ENCODE peak calls at places on chromosomes 12 and 14, in ten cellular contexts. One of them, this sample, is unnamed. For H3K4me1, the result is how much of the 10 kb centered on the place peaks cover.

GRCh38 chr14:67485501-67486095 is 2.9 kb downstream of the TMEM229B start:
- DNase-seq in fibroblast of lung: peak
- DNase-seq in ovary: no peak
- DNase-seq in cardiac muscle cell: peak
- DNase-seq in breast epithelium: no peak
- DNase-seq in Karpas-422: no peak
- DNase-seq in body of pancreas: no peak
- DNase-seq in esophagus squamous epithelium: no peak
- DNase-seq in sigmoid colon: no peak
- DNase-seq in right atrium auricular region: no peak
- DNase-seq in this sample: no peak

GRCh38 chr14:69619007-69619406 is 7.6 kb downstream of the SUSD6 start:
- DNase-seq in fibroblast of lung: peak
- DNase-seq in ovary: no peak
- DNase-seq in cardiac muscle cell: no peak
- DNase-seq in breast epithelium: no peak
- DNase-seq in Karpas-422: no peak
- DNase-seq in body of pancreas: no peak
- DNase-seq in esophagus squamous epithelium: no peak
- DNase-seq in sigmoid colon: no peak
- DNase-seq in right atrium auricular region: no peak
- DNase-seq in this sample: no peak

GRCh38 chr12:57524814-57525614 is 2.4 kb downstream of the MBD6 start:
- DNase-seq in fibroblast of lung: no peak
- DNase-seq in ovary: no peak
- DNase-seq in cardiac muscle cell: no peak
- DNase-seq in breast epithelium: no peak
- DNase-seq in Karpas-422: no peak
- DNase-seq in body of pancreas: no peak
- DNase-seq in esophagus squamous epithelium: no peak
- DNase-seq in sigmoid colon: no peak
- DNase-seq in right atrium auricular region: no peak
- DNase-seq in this sample: no peak

GRCh38 chr12:52380271-52380694 is 5.2 kb downstream of the KRT84 start:
- DNase-seq in fibroblast of lung: no peak
- DNase-seq in ovary: no peak
- DNase-seq in cardiac muscle cell: peak
- DNase-seq in breast epithelium: peak
- DNase-seq in Karpas-422: peak
- DNase-seq in body of pancreas: peak
- DNase-seq in esophagus squamous epithelium: no peak
- DNase-seq in sigmoid colon: no peak
- DNase-seq in right atrium auricular region: no peak
- DNase-seq in this sample: no peak

GRCh38 chr14:104732355-104732804 is 8.4 kb downstream of the ADSS1 start:
- DNase-seq in fibroblast of lung: no peak
- DNase-seq in ovary: no peak
- DNase-seq in cardiac muscle cell: no peak
- DNase-seq in breast epithelium: no peak
- DNase-seq in Karpas-422: no peak
- DNase-seq in body of pancreas: peak
- DNase-seq in esophagus squamous epithelium: no peak
- DNase-seq in sigmoid colon: no peak
- DNase-seq in right atrium auricular region: peak
- DNase-seq in this sample: peak

GRCh38 chr12:12563529-12563928 is 866 bp upstream of the DUSP16 start:
- DNase-seq in fibroblast of lung: peak
- DNase-seq in ovary: no peak
- DNase-seq in cardiac muscle cell: peak
- DNase-seq in breast epithelium: no peak
- DNase-seq in Karpas-422: no peak
- DNase-seq in body of pancreas: no peak
- DNase-seq in esophagus squamous epithelium: no peak
- DNase-seq in sigmoid colon: no peak
- DNase-seq in right atrium auricular region: no peak
- DNase-seq in this sample: no peak

GRCh38 chr12:126789963-126790362 is 1477.0 kb upstream of the TMEM132C start:
- DNase-seq in fibroblast of lung: no peak
- DNase-seq in ovary: no peak
- DNase-seq in cardiac muscle cell: no peak
- DNase-seq in breast epithelium: no peak
- DNase-seq in Karpas-422: no peak
- DNase-seq in body of pancreas: no peak
- DNase-seq in esophagus squamous epithelium: no peak
- DNase-seq in sigmoid colon: no peak
- DNase-seq in right atrium auricular region: no peak
- DNase-seq in this sample: no peak

GRCh38 chr14:67166450-67166853 is 22.8 kb upstream of the GARIN2 start:
- DNase-seq in fibroblast of lung: peak
- DNase-seq in ovary: peak
- DNase-seq in cardiac muscle cell: peak
- DNase-seq in breast epithelium: no peak
- DNase-seq in Karpas-422: peak
- DNase-seq in body of pancreas: peak
- DNase-seq in esophagus squamous epithelium: no peak
- DNase-seq in sigmoid colon: no peak
- DNase-seq in right atrium auricular region: no peak
- DNase-seq in this sample: no peak

GRCh38 chr12:6635375-6635855 is 344 bp downstream of the LPAR5 start:
- DNase-seq in fibroblast of lung: no peak
- DNase-seq in ovary: no peak
- DNase-seq in cardiac muscle cell: no peak
- DNase-seq in breast epithelium: no peak
- DNase-seq in Karpas-422: peak
- DNase-seq in body of pancreas: no peak
- DNase-seq in esophagus squamous epithelium: no peak
- DNase-seq in sigmoid colon: no peak
- DNase-seq in right atrium auricular region: no peak
- DNase-seq in this sample: no peak

GRCh38 chr12:6639151-6639773 is 3.5 kb upstream of the LPAR5 start:
- DNase-seq in fibroblast of lung: no peak
- DNase-seq in ovary: no peak
- DNase-seq in cardiac muscle cell: no peak
- DNase-seq in breast epithelium: no peak
- DNase-seq in Karpas-422: no peak
- DNase-seq in body of pancreas: no peak
- DNase-seq in esophagus squamous epithelium: no peak
- DNase-seq in sigmoid colon: no peak
- DNase-seq in right atrium auricular region: no peak
- DNase-seq in this sample: no peak

GRCh38 chr12:6638305-6638704 is 2.5 kb upstream of the LPAR5 start:
- DNase-seq in fibroblast of lung: no peak
- DNase-seq in ovary: no peak
- DNase-seq in cardiac muscle cell: no peak
- DNase-seq in breast epithelium: no peak
- DNase-seq in Karpas-422: no peak
- DNase-seq in body of pancreas: no peak
- DNase-seq in esophagus squamous epithelium: no peak
- DNase-seq in sigmoid colon: no peak
- DNase-seq in right atrium auricular region: no peak
- DNase-seq in this sample: peak

GRCh38 chr12:6632026-6632978 is 3.5 kb downstream of the LPAR5 start:
- DNase-seq in fibroblast of lung: no peak
- DNase-seq in ovary: no peak
- DNase-seq in cardiac muscle cell: no peak
- DNase-seq in breast epithelium: no peak
- DNase-seq in Karpas-422: peak
- DNase-seq in body of pancreas: no peak
- DNase-seq in esophagus squamous epithelium: no peak
- DNase-seq in sigmoid colon: no peak
- DNase-seq in right atrium auricular region: no peak
- DNase-seq in this sample: no peak

DNA sequence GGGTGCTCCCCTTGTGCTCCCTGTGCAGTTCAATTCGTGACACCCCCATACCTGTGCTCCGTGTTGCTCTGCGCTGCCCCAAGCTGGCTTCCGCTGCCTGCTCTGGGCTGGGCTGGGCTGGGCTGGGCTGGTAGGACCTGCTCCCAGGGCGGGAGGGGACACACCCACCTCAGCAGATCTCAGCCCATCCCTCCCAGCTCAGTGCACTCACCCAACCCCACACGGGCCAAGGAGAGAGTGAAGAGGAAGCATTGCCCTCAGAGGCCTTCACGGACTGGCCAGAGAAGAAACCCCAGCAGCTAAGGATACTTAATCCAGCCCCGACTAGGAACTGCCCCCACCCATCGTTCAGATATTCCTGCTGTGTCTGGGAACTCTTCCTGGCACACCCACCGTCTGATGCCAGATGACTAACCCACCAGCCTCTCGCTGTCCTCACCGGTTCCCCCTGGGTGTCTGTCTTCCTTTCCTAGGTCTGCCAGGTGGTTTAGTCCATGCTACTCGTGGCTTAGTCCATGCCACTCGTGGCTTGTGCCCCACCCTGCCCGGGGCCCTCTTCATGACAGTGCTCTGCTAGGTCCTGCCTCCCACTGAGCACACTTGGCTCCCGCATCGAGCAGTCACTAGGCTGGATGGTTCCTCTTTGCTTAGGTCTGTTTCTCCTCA is at the start of gene LPAR5:
- DNase-seq in fibroblast of lung: peak
- DNase-seq in ovary: no peak
- DNase-seq in cardiac muscle cell: no peak
- DNase-seq in breast epithelium: no peak
- DNase-seq in Karpas-422: peak
- DNase-seq in body of pancreas: no peak
- DNase-seq in esophagus squamous epithelium: no peak
- DNase-seq in sigmoid colon: no peak
- DNase-seq in right atrium auricular region: no peak
- DNase-seq in this sample: no peak
- H3K4me1 ChIP-seq in fibroblast of lung: under half
- H3K4me1 ChIP-seq in ovary: under half
- H3K4me1 ChIP-seq in cardiac muscle cell: under half
- H3K4me1 ChIP-seq in breast epithelium: under half
- H3K4me1 ChIP-seq in Karpas-422: under half
- H3K4me1 ChIP-seq in body of pancreas: under half
- H3K4me1 ChIP-seq in esophagus squamous epithelium: under half
- H3K4me1 ChIP-seq in sigmoid colon: under half
- H3K4me1 ChIP-seq in right atrium auricular region: under half
- H3K4me1 ChIP-seq in this sample: under half

GRCh38 chr14:93073366-93073722 is 42.4 kb downstream of the ITPK1 start:
- DNase-seq in fibroblast of lung: no peak
- DNase-seq in ovary: no peak
- DNase-seq in cardiac muscle cell: no peak
- DNase-seq in breast epithelium: no peak
- DNase-seq in Karpas-422: no peak
- DNase-seq in body of pancreas: no peak
- DNase-seq in esophagus squamous epithelium: no peak
- DNase-seq in sigmoid colon: no peak
- DNase-seq in right atrium auricular region: no peak
- DNase-seq in this sample: no peak
- H3K4me3 ChIP-seq in fibroblast of lung: no peak
- H3K4me3 ChIP-seq in ovary: no peak
- H3K4me3 ChIP-seq in cardiac muscle cell: no peak
- H3K4me3 ChIP-seq in breast epithelium: no peak
- H3K4me3 ChIP-seq in Karpas-422: no peak
- H3K4me3 ChIP-seq in body of pancreas: no peak
- H3K4me3 ChIP-seq in esophagus squamous epithelium: no peak
- H3K4me3 ChIP-seq in sigmoid colon: no peak
- H3K4me3 ChIP-seq in right atrium auricular region: no peak
- H3K4me3 ChIP-seq in this sample: no peak

GRCh38 chr12:106224392-106224706 is 23.5 kb downstream of the CKAP4 start:
- DNase-seq in fibroblast of lung: no peak
- DNase-seq in ovary: no peak
- DNase-seq in cardiac muscle cell: no peak
- DNase-seq in breast epithelium: no peak
- DNase-seq in Karpas-422: no peak
- DNase-seq in body of pancreas: no peak
- DNase-seq in esophagus squamous epithelium: no peak
- DNase-seq in sigmoid colon: no peak
- DNase-seq in right atrium auricular region: peak
- DNase-seq in this sample: no peak

GRCh38 chr12:106220561-106220960 is 27.3 kb downstream of the CKAP4 start:
- DNase-seq in fibroblast of lung: no peak
- DNase-seq in ovary: no peak
- DNase-seq in cardiac muscle cell: no peak
- DNase-seq in breast epithelium: no peak
- DNase-seq in Karpas-422: no peak
- DNase-seq in body of pancreas: no peak
- DNase-seq in esophagus squamous epithelium: no peak
- DNase-seq in sigmoid colon: no peak
- DNase-seq in right atrium auricular region: no peak
- DNase-seq in this sample: no peak

GRCh38 chr12:106226884-106227640 is 20.8 kb downstream of the CKAP4 start:
- DNase-seq in fibroblast of lung: peak
- DNase-seq in ovary: no peak
- DNase-seq in cardiac muscle cell: peak
- DNase-seq in breast epithelium: no peak
- DNase-seq in Karpas-422: peak
- DNase-seq in body of pancreas: peak
- DNase-seq in esophagus squamous epithelium: no peak
- DNase-seq in sigmoid colon: no peak
- DNase-seq in right atrium auricular region: peak
- DNase-seq in this sample: no peak

GRCh38 chr12:106227641-106228319 is 20.0 kb downstream of the CKAP4 start:
- DNase-seq in fibroblast of lung: peak
- DNase-seq in ovary: no peak
- DNase-seq in cardiac muscle cell: peak
- DNase-seq in breast epithelium: no peak
- DNase-seq in Karpas-422: peak
- DNase-seq in body of pancreas: peak
- DNase-seq in esophagus squamous epithelium: no peak
- DNase-seq in sigmoid colon: no peak
- DNase-seq in right atrium auricular region: peak
- DNase-seq in this sample: no peak

GRCh38 chr12:106223485-106224391 is 24.1 kb downstream of the CKAP4 start:
- DNase-seq in fibroblast of lung: peak
- DNase-seq in ovary: peak
- DNase-seq in cardiac muscle cell: peak
- DNase-seq in breast epithelium: no peak
- DNase-seq in Karpas-422: peak
- DNase-seq in body of pancreas: peak
- DNase-seq in esophagus squamous epithelium: no peak
- DNase-seq in sigmoid colon: peak
- DNase-seq in right atrium auricular region: peak
- DNase-seq in this sample: peak
- H3K27ac ChIP-seq in fibroblast of lung: no peak
- H3K27ac ChIP-seq in ovary: no peak
- H3K27ac ChIP-seq in cardiac muscle cell: no peak
- H3K27ac ChIP-seq in breast epithelium: peak
- H3K27ac ChIP-seq in Karpas-422: no peak
- H3K27ac ChIP-seq in body of pancreas: no peak
- H3K27ac ChIP-seq in esophagus squamous epithelium: no peak
- H3K27ac ChIP-seq in sigmoid colon: no peak
- H3K27ac ChIP-seq in right atrium auricular region: no peak
- H3K27ac ChIP-seq in this sample: peak

DNA sequence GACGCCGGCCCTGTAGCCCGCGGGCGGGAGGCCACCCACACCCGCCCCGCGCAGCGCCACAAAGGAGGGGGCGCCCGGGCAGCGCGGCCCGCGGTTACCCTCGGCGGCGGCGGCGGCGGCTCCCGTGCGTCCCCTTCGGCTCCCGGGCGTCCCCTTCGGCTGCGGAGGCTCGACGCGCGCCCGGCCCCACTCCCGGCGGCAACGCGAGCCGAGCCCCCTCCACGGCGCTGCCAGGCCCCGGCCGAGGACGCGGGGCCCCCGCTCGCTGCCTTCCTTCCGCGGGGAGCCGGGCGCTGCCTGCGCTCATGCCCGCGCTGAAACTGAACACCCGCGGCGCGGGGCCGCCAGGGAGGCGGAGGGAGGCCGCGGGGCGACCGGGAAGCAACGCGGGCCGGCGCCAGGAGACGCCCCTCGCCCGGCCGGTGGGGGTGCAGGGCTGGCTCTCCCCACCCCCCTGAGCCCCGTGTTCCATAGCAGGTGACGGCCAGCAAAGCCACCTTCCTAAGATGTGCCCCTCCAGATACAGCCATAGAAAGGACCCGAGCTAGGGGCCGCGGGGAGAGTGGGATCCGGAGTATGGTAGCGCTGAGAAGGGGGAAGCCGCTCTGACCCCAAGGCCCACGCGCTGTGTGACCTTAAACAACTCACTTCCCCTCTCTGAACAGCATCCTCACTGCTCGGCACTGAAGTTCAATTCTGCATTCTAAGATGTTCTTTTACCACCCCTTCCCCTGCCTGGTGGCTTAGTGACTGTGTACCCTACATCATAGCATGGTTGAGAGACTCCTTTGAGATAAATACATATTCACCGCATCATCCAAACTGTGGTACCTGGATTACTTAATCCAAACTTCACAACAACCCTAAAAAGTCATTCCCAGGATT is 42.8 kb downstream of the KDM2B start:
- DNase-seq in fibroblast of lung: no peak
- DNase-seq in ovary: no peak
- DNase-seq in cardiac muscle cell: no peak
- DNase-seq in breast epithelium: no peak
- DNase-seq in Karpas-422: peak
- DNase-seq in body of pancreas: no peak
- DNase-seq in esophagus squamous epithelium: no peak
- DNase-seq in sigmoid colon: peak
- DNase-seq in right atrium auricular region: no peak
- DNase-seq in this sample: peak
- H3K4me1 ChIP-seq in fibroblast of lung: under half
- H3K4me1 ChIP-seq in ovary: under half
- H3K4me1 ChIP-seq in cardiac muscle cell: under half
- H3K4me1 ChIP-seq in breast epithelium: under half
- H3K4me1 ChIP-seq in Karpas-422: half or more
- H3K4me1 ChIP-seq in body of pancreas: under half
- H3K4me1 ChIP-seq in esophagus squamous epithelium: under half
- H3K4me1 ChIP-seq in sigmoid colon: under half
- H3K4me1 ChIP-seq in right atrium auricular region: under half
- H3K4me1 ChIP-seq in this sample: under half